ENCODE peak calls at places on chromosomes 16 and 17, in four cellular contexts. C is thoracic aorta, I is keratinocyte, D is mucosa of descending colon. U is an unnamed sample.

GRCh38 chr16:19886061-19886792 is 1.6 kb upstream of the GPRC5B start:
- DNase-seq in D (peak; percentile 86), I (no peak), C (peak; percentile 46), U (peak; percentile 85)

GRCh38 chr16:85617948-85618347 is 4.8 kb downstream of the GSE1 start:
- DNase-seq in C (no peak), I (no peak), D (no peak), U (no peak)

GRCh38 chr17:69712801-69713311 is 298.4 kb downstream of the MAP2K6 start:
- DNase-seq in I (no peak), C (no peak), D (no peak), U (no peak)

GRCh38 chr17:72602517-72603345 is 481.9 kb downstream of the SOX9 start:
- DNase-seq in I (no peak), D (peak; percentile 78), C (no peak), U (peak; percentile 47)

GRCh38 chr16:58428621-58429557 is 36.6 kb downstream of the GINS3 start:
- DNase-seq in D (no peak), C (no peak), I (no peak), U (no peak)

GRCh38 chr17:70787721-70788120 is 618.4 kb downstream of the KCNJ2 start:
- DNase-seq in D (no peak), I (no peak), C (no peak), U (no peak)

GRCh38 chr16:12574721-12575120 is 229.0 kb downstream of the CPPED1 start:
- DNase-seq in D (no peak), I (no peak), C (no peak), U (no peak)

GRCh38 chr17:73625975-73626706 is 18.1 kb downstream of the SDK2 start:
- DNase-seq in D (no peak), C (no peak), I (peak; percentile 80), U (no peak)

GRCh38 chr16:87541004-87541881 is 48.4 kb upstream of the ZCCHC14 start:
- DNase-seq in D (no peak), C (peak; percentile 67), I (no peak), U (no peak)

GRCh38 chr17:61467416-61468262 is 15.4 kb downstream of the TBX4 start:
- DNase-seq in D (peak; percentile 68), C (no peak), I (no peak), U (peak; percentile 47)

GRCh38 chr16:51638338-51639135 is 487.5 kb upstream of the SALL1 start:
- DNase-seq in D (no peak), I (no peak), C (no peak), U (no peak)

GRCh38 chr17:72556944-72557826 is 436.4 kb downstream of the SOX9 start:
- DNase-seq in I (no peak), D (peak; percentile 68), C (no peak), U (peak; percentile 84)

GRCh38 chr16:48173877-48174276 is 18.1 kb upstream of the ABCC12 start:
- DNase-seq in I (no peak), D (no peak), C (no peak), U (no peak)

GRCh38 chr17:21688293-21688949 is 3.9 kb upstream of the KCNJ18 start:
- DNase-seq in C (no peak), D (no peak), I (no peak), U (no peak)

GRCh38 chr17:18089613-18090012 is 1.9 kb downstream of the DRG2 start:
- DNase-seq in D (no peak), I (no peak), C (no peak), U (no peak)

GRCh38 chr17:60077672-60078519 is 825 bp downstream of the HEATR6 start:
- DNase-seq in I (no peak), C (no peak), D (no peak), U (no peak)

GRCh38 chr16:19840524-19841110 is 44.0 kb downstream of the GPRC5B start:
- DNase-seq in D (no peak), I (no peak), C (no peak), U (no peak)

GRCh38 chr16:68244481-68244902 is 681 bp upstream of the PLA2G15 start:
- DNase-seq in I (no peak), C (no peak), D (peak; percentile 52), U (no peak)

GRCh38 chr16:25713785-25714570 is 22.2 kb downstream of the HS3ST4 start:
- DNase-seq in I (no peak), D (no peak), C (no peak), U (no peak)

GRCh38 chr17:15278381-15278780 is 13.3 kb upstream of the PMP22 start:
- DNase-seq in C (no peak), D (no peak), I (no peak), U (no peak)

GRCh38 chr17:3025421-3026124 is 37.8 kb downstream of the OR1D5 start:
- DNase-seq in I (no peak), D (no peak), C (no peak), U (no peak)

GRCh38 chr17:16325964-16326363 is 27.3 kb downstream of the CENPV start:
- DNase-seq in C (no peak), I (no peak), D (no peak), U (no peak)

GRCh38 chr17:7348478-7349242 is 3.3 kb upstream of the KCTD11 start:
- DNase-seq in I (no peak), D (no peak), C (no peak), U (no peak)

GRCh38 chr16:66414891-66415290 is 12.2 kb upstream of the BEAN1 start:
- DNase-seq in D (no peak), C (no peak), I (no peak), U (no peak)

GRCh38 chr16:23948949-23949392 is 113.2 kb downstream of the PRKCB start:
- DNase-seq in C (no peak), I (no peak), D (no peak), U (no peak)

GRCh38 chr16:78503501-78504110 is 404.2 kb downstream of the WWOX start:
- DNase-seq in D (no peak), I (peak; percentile 26), C (peak; percentile 17), U (peak; percentile 68)

GRCh38 chr17:80730739-80731138 is 186.1 kb downstream of the RPTOR start:
- DNase-seq in I (no peak), D (no peak), C (no peak), U (no peak)

GRCh38 chr17:80731255-80731840 is 186.7 kb downstream of the RPTOR start:
- DNase-seq in C (no peak), I (no peak), D (no peak), U (no peak)

GRCh38 chr17:80729016-80729415 is 184.4 kb downstream of the RPTOR start:
- DNase-seq in C (no peak), I (no peak), D (no peak), U (no peak)

GRCh38 chr17:80727409-80727755 is 182.7 kb downstream of the RPTOR start:
- DNase-seq in C (no peak), D (no peak), I (no peak), U (no peak)

GRCh38 chr17:80732268-80732667 is 187.6 kb downstream of the RPTOR start:
- DNase-seq in C (no peak), I (no peak), D (no peak), U (no peak)
- H3K4me1 ChIP-seq in C (no peaks in the 10 kb centered on the region), I (no peaks in the 10 kb centered on the region), D (no peaks in the 10 kb centered on the region), U (no peaks in the 10 kb centered on the region)

DNA sequence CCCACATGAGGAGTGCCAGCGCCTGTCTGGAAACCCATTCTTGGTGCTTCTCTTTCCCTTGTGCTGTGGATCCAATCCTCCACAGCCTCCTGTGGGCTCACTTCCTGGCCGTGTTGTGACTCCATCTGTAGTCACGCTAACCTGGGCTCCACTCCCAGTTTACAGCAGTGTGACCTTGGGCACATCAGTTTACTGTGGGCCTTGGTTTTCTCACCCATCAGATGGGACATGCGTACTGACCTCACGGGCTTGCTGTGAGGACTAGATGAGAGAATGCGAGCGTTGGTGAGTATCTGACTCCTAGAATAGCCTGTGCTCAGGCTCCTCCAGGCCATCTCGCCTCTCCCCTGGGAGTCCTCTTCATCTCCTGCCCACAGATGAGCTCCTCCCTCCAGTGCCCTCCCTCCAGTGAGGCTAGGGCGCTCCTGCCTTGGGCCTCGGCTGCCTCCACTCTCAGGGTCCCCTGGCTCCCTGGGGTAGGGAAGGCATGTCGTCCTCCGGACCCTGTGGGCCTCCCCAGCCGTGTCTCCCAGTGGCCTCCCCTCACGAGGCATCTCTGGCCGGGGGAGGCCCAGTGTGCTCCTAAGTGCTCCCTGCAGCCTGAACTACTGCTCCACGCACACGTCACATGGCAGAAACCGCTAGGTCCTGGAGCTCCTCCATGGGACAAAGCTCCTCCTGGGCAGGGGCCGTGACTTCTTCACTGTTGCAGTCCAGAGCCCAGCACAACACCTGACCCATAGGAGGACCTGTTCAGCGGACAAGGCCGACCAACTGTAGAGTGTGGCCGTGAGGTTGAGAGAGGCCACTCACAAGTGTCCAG is 5.2 kb upstream of the FOXJ1 start:
- DNase-seq in I (no peak), C (no peak), D (no peak), U (no peak)
- H3K4me1 ChIP-seq in I (peaks cover 3% of the 10 kb centered on the region), C (no peaks in the 10 kb centered on the region), D (peaks cover 3% of the 10 kb centered on the region), U (peaks cover 7% of the 10 kb centered on the region)

DNA sequence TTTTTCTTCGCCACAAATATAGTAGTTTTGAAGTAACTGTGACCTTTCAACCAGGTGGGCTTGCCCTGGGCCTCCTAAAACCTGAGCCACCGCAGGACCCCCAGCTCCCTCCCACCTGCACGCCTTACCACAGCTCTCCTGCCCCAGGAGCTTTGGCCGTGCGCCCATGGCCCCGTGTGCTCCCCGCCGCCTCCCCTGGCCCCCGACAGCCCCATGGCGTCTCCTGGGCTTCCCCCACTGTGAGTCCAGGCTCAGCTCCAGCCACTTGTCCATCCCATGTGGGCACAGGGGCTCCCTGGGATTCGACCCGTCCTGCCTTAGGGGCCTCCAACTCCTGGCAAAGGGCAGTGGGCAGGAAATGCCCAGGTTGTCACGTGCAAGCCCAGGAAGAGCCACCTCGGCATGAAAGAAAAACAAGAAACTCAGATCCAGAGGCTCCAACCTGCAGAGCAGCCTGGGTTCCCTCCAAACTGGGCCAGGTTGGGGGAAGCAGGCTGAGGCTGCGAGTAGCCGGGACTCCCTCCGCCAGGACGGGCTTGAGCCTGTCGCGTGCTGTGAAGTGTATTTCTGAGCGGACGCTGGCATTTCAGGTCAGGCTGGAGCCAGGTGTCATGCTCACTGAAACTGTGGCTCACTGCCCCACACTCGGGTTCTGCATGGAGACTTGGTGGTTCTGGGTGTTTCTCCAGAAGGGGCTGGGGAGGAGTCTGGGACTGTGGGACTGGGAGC is 5.8 kb downstream of the LGALS3BP start:
- DNase-seq in D (no peak), I (no peak), C (no peak), U (no peak)
- H3K4me1 ChIP-seq in D (peaks cover 42% of the 10 kb centered on the region), I (peaks cover 37% of the 10 kb centered on the region), C (peaks cover 9% of the 10 kb centered on the region), U (peaks cover 46% of the 10 kb centered on the region)

DNA sequence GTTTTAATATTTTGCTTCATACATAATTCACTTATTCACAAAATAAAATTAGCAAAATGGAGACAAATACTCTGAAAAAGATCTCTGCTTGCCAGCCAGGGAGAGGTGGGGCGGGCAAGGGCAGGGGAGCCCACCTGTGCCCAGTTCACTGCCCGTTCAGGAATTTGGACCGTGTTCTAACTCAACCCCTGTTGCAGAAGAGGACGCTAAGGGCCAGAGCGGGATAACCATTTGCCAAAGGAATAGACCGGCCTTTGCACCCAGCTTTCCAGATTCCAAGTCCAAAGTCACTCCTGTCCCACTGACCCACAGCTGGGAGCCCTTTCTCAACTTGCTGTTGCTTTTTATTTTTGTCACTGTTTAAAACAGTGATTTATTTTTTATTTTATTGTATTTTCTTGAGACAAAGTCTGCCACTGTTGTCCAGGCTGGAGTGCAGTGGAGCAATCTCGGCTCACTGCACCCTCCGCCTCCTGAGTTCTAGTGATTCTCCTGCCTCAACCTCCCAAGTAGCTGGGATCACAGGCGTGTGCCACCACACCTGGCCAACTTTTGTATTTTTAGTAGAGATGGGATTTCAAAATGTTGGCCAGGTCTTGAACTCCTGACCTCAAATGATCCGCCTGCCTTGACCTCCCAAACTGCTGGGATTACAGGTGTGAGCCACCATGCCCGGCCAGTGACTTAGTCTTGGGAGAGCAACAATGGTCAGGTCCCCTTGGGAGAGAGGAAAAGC is 2.7 kb upstream of the PIEZO1 start:
- DNase-seq in D (no peak), I (no peak), C (no peak), U (no peak)
- H3K4me1 ChIP-seq in D (peaks cover 17% of the 10 kb centered on the region), I (peaks cover 11% of the 10 kb centered on the region), C (peaks cover 10% of the 10 kb centered on the region), U (peaks cover 22% of the 10 kb centered on the region)